ENCODE peak calls at places on chromosomes 13 and 19, in ten cellular contexts. Q is tibial artery; K is hepatocyte; L is cardiac muscle cell; N is GM12878; B is AG04450; X is CD4-positive, alpha-beta T cell; S is heart right ventricle; F is prostate gland; P is thoracic aorta. I is an unnamed sample.

GRCh38 chr13:46665630-46666482 is 112.9 kb downstream of the LRCH1 start:
- DNase-seq in N (no peak), B (no peak), Q (no peak), L (no peak), S (no peak), K (peak; percentile 22), X (no peak), P (no peak), F (no peak), I (no peak)

GRCh38 chr19:38511074-38511708 is 77.7 kb downstream of the RYR1 start:
- DNase-seq in F (no peak), S (no peak), X (no peak), L (no peak), N (no peak), K (no peak), Q (no peak), P (no peak), B (no peak), I (no peak)

GRCh38 chr13:31090921-31091624 is 70.6 kb downstream of the HSPH1 start:
- DNase-seq in Q (no peak), P (no peak), B (no peak), L (no peak), F (no peak), N (no peak), S (no peak), X (no peak), K (no peak), I (no peak)

GRCh38 chr13:79522583-79522982 is 41.6 kb downstream of the NDFIP2 start:
- DNase-seq in N (peak; percentile 69), Q (no peak), B (no peak), S (no peak), K (no peak), X (no peak), P (no peak), F (no peak), L (no peak), I (no peak)

GRCh38 chr19:5588441-5588840 is 20.7 kb upstream of the TINCR start:
- DNase-seq in K (no peak), N (no peak), P (no peak), Q (no peak), F (no peak), L (no peak), B (no peak), X (no peak), S (no peak), I (no peak)

GRCh38 chr13:40087021-40088002 is 431.9 kb downstream of the COG6 start:
- DNase-seq in P (no peak), N (no peak), K (peak; percentile 32), S (no peak), B (no peak), X (no peak), F (no peak), Q (no peak), L (no peak), I (no peak)

GRCh38 chr19:7986321-7987083 is 18.9 kb downstream of the ELAVL1 start:
- DNase-seq in K (no peak), B (peak; percentile 34), Q (no peak), P (no peak), F (no peak), X (no peak), S (no peak), L (no peak), N (no peak), I (peak; percentile 42)

GRCh38 chr19:4063369-4064072 is 3.2 kb downstream of the ZBTB7A start:
- DNase-seq in P (no peak), L (no peak), X (no peak), B (no peak), F (no peak), N (no peak), S (no peak), K (peak; percentile 55), Q (no peak), I (no peak)

GRCh38 chr13:80171096-80171495 is 169.8 kb downstream of the SPRY2 start:
- DNase-seq in P (no peak), X (no peak), L (no peak), S (no peak), F (no peak), Q (no peak), K (no peak), N (no peak), B (no peak), I (no peak)

GRCh38 chr13:59681630-59682311 is 482.0 kb downstream of the DIAPH3 start:
- DNase-seq in B (no peak), N (no peak), Q (no peak), L (no peak), P (no peak), X (no peak), S (no peak), K (no peak), F (no peak), I (no peak)

GRCh38 chr19:48452656-48453480 is 2.5 kb upstream of the KCNJ14 start:
- DNase-seq in Q (no peak), X (no peak), S (no peak), F (no peak), B (no peak), N (no peak), P (no peak), L (no peak), K (no peak), I (no peak)

GRCh38 chr19:45632468-45633196 is 6.6 kb downstream of the EML2 start:
- DNase-seq in S (peak; percentile 74), N (no peak), X (no peak), F (peak; percentile 90), L (peak; percentile 81), P (peak; percentile 61), B (peak; percentile 75), Q (peak; percentile 61), K (peak; percentile 84), I (peak; percentile 99)

GRCh38 chr13:21557995-21558394 is 46.0 kb downstream of the MICU2 start:
- DNase-seq in Q (no peak), B (no peak), F (no peak), K (no peak), P (no peak), X (no peak), N (no peak), S (no peak), L (peak; percentile 59), I (no peak)

GRCh38 chr13:95553614-95554385 is 1.3 kb downstream of the CLDN10 start:
- DNase-seq in B (no peak), F (no peak), X (no peak), Q (no peak), K (no peak), S (no peak), N (no peak), L (peak; percentile 34), P (no peak), I (no peak)

GRCh38 chr13:80113714-80114454 is 227.0 kb downstream of the SPRY2 start:
- DNase-seq in L (no peak), F (no peak), P (no peak), X (no peak), S (no peak), N (no peak), Q (no peak), K (no peak), B (no peak), I (no peak)

DNA sequence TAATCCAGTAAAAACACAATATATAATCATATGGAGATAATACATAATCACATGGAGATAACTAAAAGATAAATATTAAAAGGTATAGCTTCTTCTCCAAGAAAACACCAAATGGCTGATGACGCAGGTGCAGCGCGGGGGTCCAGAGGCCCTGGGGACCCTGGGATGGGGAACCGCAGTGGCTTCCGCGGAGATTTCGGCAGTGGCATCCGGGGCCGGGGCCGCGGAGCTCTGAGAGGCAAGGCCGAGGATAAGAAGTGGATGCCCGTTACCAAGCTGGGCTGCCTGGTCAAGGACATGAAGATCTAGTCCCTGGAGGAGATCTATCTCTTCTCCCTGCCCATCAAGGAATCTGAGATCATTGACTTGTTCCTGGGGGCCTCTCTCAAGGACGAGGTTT is 10.5 kb downstream of the ZNF44 start:
- DNase-seq in S (no peak), F (no peak), Q (no peak), P (no peak), B (no peak), L (no peak), K (no peak), X (no peak), N (no peak), I (no peak)
- H3K27ac ChIP-seq in S (no peak overlapping the region), F (no peak overlapping the region), Q (no peak overlapping the region), P (no peak overlapping the region), B (no peak overlapping the region), L (no peak overlapping the region), K (no peak overlapping the region), X (no peak overlapping the region), N (no peak overlapping the region), I (no peak overlapping the region)

GRCh38 chr19:42288411-42288810 is 13.5 kb upstream of the PRR19 start:
- DNase-seq in L (no peak), Q (no peak), X (no peak), P (no peak), B (no peak), K (no peak), N (no peak), F (no peak), S (no peak), I (no peak)

GRCh38 chr19:42287826-42288107 is 14.2 kb upstream of the PRR19 start:
- DNase-seq in S (no peak), K (no peak), Q (no peak), L (no peak), F (no peak), B (no peak), N (no peak), X (no peak), P (no peak), I (no peak)

GRCh38 chr19:42289556-42290041 is 12.3 kb upstream of the PRR19 start:
- DNase-seq in L (no peak), F (no peak), N (no peak), P (no peak), X (no peak), K (no peak), S (no peak), B (no peak), Q (no peak), I (no peak)

GRCh38 chr19:42290136-42290522 is 11.8 kb upstream of the PRR19 start:
- DNase-seq in S (no peak), N (no peak), F (no peak), X (no peak), B (no peak), Q (no peak), L (no peak), K (no peak), P (no peak), I (no peak)

GRCh38 chr19:42288881-42289555 is 12.9 kb upstream of the PRR19 start:
- DNase-seq in Q (no peak), P (no peak), N (no peak), X (no peak), B (no peak), L (no peak), K (no peak), S (peak; percentile 4), F (no peak), I (no peak)
- TF ChIP-seq CTCF in Q (no peak), P (no peak), N (no peak), X (no peak), B (no peak), L (no peak), K (no peak), S (no peak), F (no peak), I (no peak)

GRCh38 chr19:43527860-43528622 is 1.0 kb upstream of the ETHE1 start:
- DNase-seq in P (peak; percentile 15), S (peak; percentile 43), N (no peak), K (no peak), X (no peak), L (no peak), F (no peak), Q (peak; percentile 57), B (no peak), I (no peak)
- H3K27ac ChIP-seq in P (peak overlapping the region; percentile 82), S (peak overlapping the region; percentile 86), N (no peak overlapping the region), K (peak overlapping the region; percentile 69), X (no peak overlapping the region), L (no peak overlapping the region), F (peak overlapping the region; percentile 90), Q (peak overlapping the region; percentile 87), B (no peak overlapping the region), I (peak overlapping the region; percentile 94)

GRCh38 chr13:34833562-34834182 is 108.4 kb upstream of the NBEA start:
- DNase-seq in S (no peak), B (no peak), N (no peak), F (no peak), X (no peak), K (peak; percentile 24), Q (no peak), P (no peak), L (no peak), I (no peak)
- TF ChIP-seq CTCF in S (no peak), B (no peak), N (no peak), F (no peak), X (no peak), K (no peak), Q (no peak), P (no peak), L (no peak), I (no peak)

I was measured in RWPE1.